ENCODE peak calls at places on chromosomes 6 and 20, in six cellular contexts. One of them, this sample, is unnamed.

GRCh38 chr6:113464536-113464935 is 392.6 kb upstream of the MARCKS start:
- DNase-seq in cardiac fibroblast: no peak
- DNase-seq in NCI-H226: peak
- DNase-seq in GM23248: no peak
- DNase-seq in non-pigmented ciliary epithelial cell: no peak
- DNase-seq in prostate gland: no peak
- DNase-seq in this sample: no peak

GRCh38 chr6:40439401-40439800 is 147.8 kb downstream of the LRFN2 start:
- DNase-seq in non-pigmented ciliary epithelial cell: no peak
- DNase-seq in prostate gland: no peak
- DNase-seq in cardiac fibroblast: no peak
- DNase-seq in GM23248: no peak
- DNase-seq in NCI-H226: no peak
- DNase-seq in this sample: no peak

GRCh38 chr6:167543602-167544506 is 219.0 kb downstream of the TTLL2 start:
- DNase-seq in GM23248: peak
- DNase-seq in non-pigmented ciliary epithelial cell: no peak
- DNase-seq in prostate gland: no peak
- DNase-seq in cardiac fibroblast: peak
- DNase-seq in NCI-H226: no peak
- DNase-seq in this sample: no peak

GRCh38 chr20:62030834-62031434 is 34.7 kb downstream of the TAF4 start:
- DNase-seq in non-pigmented ciliary epithelial cell: no peak
- DNase-seq in NCI-H226: no peak
- DNase-seq in GM23248: no peak
- DNase-seq in cardiac fibroblast: no peak
- DNase-seq in prostate gland: no peak
- DNase-seq in this sample: no peak

GRCh38 chr6:150191809-150192208 is 49.0 kb downstream of the PPP1R14C start:
- DNase-seq in cardiac fibroblast: no peak
- DNase-seq in GM23248: peak
- DNase-seq in NCI-H226: peak
- DNase-seq in prostate gland: no peak
- DNase-seq in non-pigmented ciliary epithelial cell: no peak
- DNase-seq in this sample: no peak

GRCh38 chr20:2653511-2654383 is 1.3 kb downstream of the NOP56 start:
- DNase-seq in GM23248: no peak
- DNase-seq in prostate gland: no peak
- DNase-seq in NCI-H226: no peak
- DNase-seq in non-pigmented ciliary epithelial cell: no peak
- DNase-seq in cardiac fibroblast: no peak
- DNase-seq in this sample: peak

GRCh38 chr6:101393291-101394251 is at the start of gene GRIK2:
- DNase-seq in prostate gland: peak
- DNase-seq in GM23248: peak
- DNase-seq in cardiac fibroblast: peak
- DNase-seq in non-pigmented ciliary epithelial cell: no peak
- DNase-seq in NCI-H226: peak
- DNase-seq in this sample: peak

GRCh38 chr6:7463785-7464184 is 74.2 kb downstream of the RIOK1 start:
- DNase-seq in GM23248: peak
- DNase-seq in NCI-H226: no peak
- DNase-seq in prostate gland: no peak
- DNase-seq in cardiac fibroblast: peak
- DNase-seq in non-pigmented ciliary epithelial cell: no peak
- DNase-seq in this sample: no peak

GRCh38 chr6:15956205-15957106 is 172.4 kb upstream of the MYLIP start:
- DNase-seq in non-pigmented ciliary epithelial cell: no peak
- DNase-seq in GM23248: no peak
- DNase-seq in NCI-H226: no peak
- DNase-seq in cardiac fibroblast: peak
- DNase-seq in prostate gland: no peak
- DNase-seq in this sample: no peak

GRCh38 chr6:90369024-90369519 is 72.4 kb upstream of the BACH2 start:
- DNase-seq in GM23248: peak
- DNase-seq in cardiac fibroblast: peak
- DNase-seq in prostate gland: peak
- DNase-seq in non-pigmented ciliary epithelial cell: peak
- DNase-seq in NCI-H226: peak
- DNase-seq in this sample: peak

GRCh38 chr20:15597306-15597705 is 975.9 kb downstream of the KIF16B start:
- DNase-seq in non-pigmented ciliary epithelial cell: no peak
- DNase-seq in NCI-H226: peak
- DNase-seq in cardiac fibroblast: no peak
- DNase-seq in GM23248: no peak
- DNase-seq in prostate gland: no peak
- DNase-seq in this sample: no peak

GRCh38 chr6:33374359-33374910 is 17.2 kb upstream of the KIFC1 start:
- DNase-seq in non-pigmented ciliary epithelial cell: no peak
- DNase-seq in cardiac fibroblast: peak
- DNase-seq in GM23248: peak
- DNase-seq in NCI-H226: no peak
- DNase-seq in prostate gland: no peak
- DNase-seq in this sample: no peak

GRCh38 chr6:8556370-8557018 is 121.1 kb upstream of the SLC35B3 start:
- DNase-seq in prostate gland: no peak
- DNase-seq in non-pigmented ciliary epithelial cell: peak
- DNase-seq in GM23248: peak
- DNase-seq in NCI-H226: peak
- DNase-seq in cardiac fibroblast: no peak
- DNase-seq in this sample: no peak

GRCh38 chr6:36373368-36374009 is 14.0 kb downstream of the ETV7 start:
- DNase-seq in cardiac fibroblast: no peak
- DNase-seq in non-pigmented ciliary epithelial cell: no peak
- DNase-seq in NCI-H226: no peak
- DNase-seq in prostate gland: no peak
- DNase-seq in GM23248: peak
- DNase-seq in this sample: no peak

GRCh38 chr6:19536838-19537237 is 300.3 kb upstream of the ID4 start:
- DNase-seq in NCI-H226: no peak
- DNase-seq in prostate gland: peak
- DNase-seq in GM23248: no peak
- DNase-seq in cardiac fibroblast: no peak
- DNase-seq in non-pigmented ciliary epithelial cell: no peak
- DNase-seq in this sample: no peak

GRCh38 chr6:157135691-157136090 is 187.6 kb downstream of the TMEM242 start:
- DNase-seq in NCI-H226: no peak
- DNase-seq in cardiac fibroblast: peak
- DNase-seq in prostate gland: no peak
- DNase-seq in GM23248: peak
- DNase-seq in non-pigmented ciliary epithelial cell: no peak
- DNase-seq in this sample: no peak

GRCh38 chr6:31652925-31653724 is 664 bp upstream of the BAG6 start:
- DNase-seq in non-pigmented ciliary epithelial cell: no peak
- DNase-seq in cardiac fibroblast: peak
- DNase-seq in GM23248: peak
- DNase-seq in prostate gland: peak
- DNase-seq in NCI-H226: peak
- DNase-seq in this sample: no peak

GRCh38 chr20:57617079-57617795 is 3.0 kb downstream of the ZBP1 start:
- DNase-seq in cardiac fibroblast: no peak
- DNase-seq in NCI-H226: no peak
- DNase-seq in GM23248: no peak
- DNase-seq in non-pigmented ciliary epithelial cell: no peak
- DNase-seq in prostate gland: no peak
- DNase-seq in this sample: no peak

GRCh38 chr6:111418971-111419693 is 63.9 kb downstream of the REV3L start:
- DNase-seq in non-pigmented ciliary epithelial cell: peak
- DNase-seq in prostate gland: no peak
- DNase-seq in GM23248: peak
- DNase-seq in NCI-H226: peak
- DNase-seq in cardiac fibroblast: peak
- DNase-seq in this sample: no peak

GRCh38 chr6:112366695-112367546 is 19.8 kb downstream of the RFPL4B start:
- DNase-seq in GM23248: no peak
- DNase-seq in non-pigmented ciliary epithelial cell: no peak
- DNase-seq in cardiac fibroblast: no peak
- DNase-seq in prostate gland: no peak
- DNase-seq in NCI-H226: no peak
- DNase-seq in this sample: no peak

GRCh38 chr20:59525500-59526241 is 78.7 kb upstream of the PHACTR3 start:
- DNase-seq in NCI-H226: peak
- DNase-seq in prostate gland: peak
- DNase-seq in GM23248: peak
- DNase-seq in cardiac fibroblast: peak
- DNase-seq in non-pigmented ciliary epithelial cell: peak
- DNase-seq in this sample: peak

GRCh38 chr6:113011803-113012202 is 664.7 kb downstream of the RFPL4B start:
- DNase-seq in prostate gland: no peak
- DNase-seq in cardiac fibroblast: peak
- DNase-seq in NCI-H226: no peak
- DNase-seq in non-pigmented ciliary epithelial cell: no peak
- DNase-seq in GM23248: peak
- DNase-seq in this sample: no peak

GRCh38 chr6:30730611-30731435 is 10.7 kb downstream of the TUBB start:
- DNase-seq in cardiac fibroblast: peak
- DNase-seq in prostate gland: peak
- DNase-seq in GM23248: peak
- DNase-seq in NCI-H226: peak
- DNase-seq in non-pigmented ciliary epithelial cell: no peak
- DNase-seq in this sample: peak

GRCh38 chr6:80610821-80611220 is 504.4 kb downstream of the BCKDHB start:
- DNase-seq in GM23248: peak
- DNase-seq in cardiac fibroblast: peak
- DNase-seq in NCI-H226: peak
- DNase-seq in prostate gland: no peak
- DNase-seq in non-pigmented ciliary epithelial cell: peak
- DNase-seq in this sample: no peak

GRCh38 chr6:149335924-149336323 is 18.4 kb downstream of the TAB2 start:
- DNase-seq in non-pigmented ciliary epithelial cell: peak
- DNase-seq in NCI-H226: peak
- DNase-seq in cardiac fibroblast: peak
- DNase-seq in prostate gland: no peak
- DNase-seq in GM23248: peak
- DNase-seq in this sample: peak

GRCh38 chr6:126064994-126065401 is 78.7 kb downstream of the TRMT11 start:
- DNase-seq in cardiac fibroblast: no peak
- DNase-seq in NCI-H226: no peak
- DNase-seq in non-pigmented ciliary epithelial cell: no peak
- DNase-seq in GM23248: no peak
- DNase-seq in prostate gland: no peak
- DNase-seq in this sample: peak

GRCh38 chr6:100920028-100920427 is 38.9 kb upstream of the ASCC3 start:
- DNase-seq in prostate gland: no peak
- DNase-seq in GM23248: no peak
- DNase-seq in cardiac fibroblast: no peak
- DNase-seq in NCI-H226: no peak
- DNase-seq in non-pigmented ciliary epithelial cell: no peak
- DNase-seq in this sample: no peak

GRCh38 chr6:40778186-40778585 is 191.0 kb upstream of the LRFN2 start:
- DNase-seq in cardiac fibroblast: no peak
- DNase-seq in NCI-H226: peak
- DNase-seq in non-pigmented ciliary epithelial cell: no peak
- DNase-seq in prostate gland: no peak
- DNase-seq in GM23248: peak
- DNase-seq in this sample: no peak

GRCh38 chr6:168372871-168373270 is 53.3 kb upstream of the DACT2 start:
- DNase-seq in non-pigmented ciliary epithelial cell: no peak
- DNase-seq in NCI-H226: no peak
- DNase-seq in GM23248: no peak
- DNase-seq in prostate gland: no peak
- DNase-seq in cardiac fibroblast: no peak
- DNase-seq in this sample: no peak

GRCh38 chr6:142223938-142224337 is 76.9 kb downstream of the VTA1 start:
- DNase-seq in non-pigmented ciliary epithelial cell: no peak
- DNase-seq in NCI-H226: no peak
- DNase-seq in prostate gland: no peak
- DNase-seq in cardiac fibroblast: no peak
- DNase-seq in GM23248: no peak
- DNase-seq in this sample: no peak

GRCh38 chr6:21594427-21595264 is 1.1 kb downstream of the SOX4 start:
- DNase-seq in NCI-H226: peak
- DNase-seq in non-pigmented ciliary epithelial cell: no peak
- DNase-seq in prostate gland: peak
- DNase-seq in cardiac fibroblast: peak
- DNase-seq in GM23248: peak
- DNase-seq in this sample: peak

GRCh38 chr20:62611012-62611411 is 31.3 kb upstream of the SLCO4A1 start:
- DNase-seq in GM23248: no peak
- DNase-seq in cardiac fibroblast: no peak
- DNase-seq in non-pigmented ciliary epithelial cell: no peak
- DNase-seq in NCI-H226: no peak
- DNase-seq in prostate gland: no peak
- DNase-seq in this sample: no peak

GRCh38 chr20:26208296-26209091 is 511.8 kb upstream of the ZNF337 start:
- DNase-seq in prostate gland: no peak
- DNase-seq in non-pigmented ciliary epithelial cell: no peak
- DNase-seq in cardiac fibroblast: no peak
- DNase-seq in GM23248: peak
- DNase-seq in NCI-H226: no peak
- DNase-seq in this sample: no peak

GRCh38 chr6:107706516-107706915 is 117.6 kb downstream of the SCML4 start:
- DNase-seq in NCI-H226: no peak
- DNase-seq in prostate gland: no peak
- DNase-seq in non-pigmented ciliary epithelial cell: no peak
- DNase-seq in cardiac fibroblast: no peak
- DNase-seq in GM23248: no peak
- DNase-seq in this sample: no peak

GRCh38 chr6:22598386-22598785 is 29.0 kb downstream of the HDGFL1 start:
- DNase-seq in non-pigmented ciliary epithelial cell: no peak
- DNase-seq in NCI-H226: peak
- DNase-seq in GM23248: no peak
- DNase-seq in prostate gland: no peak
- DNase-seq in cardiac fibroblast: no peak
- DNase-seq in this sample: no peak

GRCh38 chr20:9912858-9913434 is 74.1 kb upstream of the PAK5 start:
- DNase-seq in cardiac fibroblast: peak
- DNase-seq in non-pigmented ciliary epithelial cell: no peak
- DNase-seq in NCI-H226: no peak
- DNase-seq in prostate gland: peak
- DNase-seq in GM23248: peak
- DNase-seq in this sample: no peak

GRCh38 chr6:108115598-108116058 is 41.1 kb upstream of the OSTM1 start:
- DNase-seq in GM23248: peak
- DNase-seq in cardiac fibroblast: peak
- DNase-seq in NCI-H226: peak
- DNase-seq in prostate gland: no peak
- DNase-seq in non-pigmented ciliary epithelial cell: no peak
- DNase-seq in this sample: peak

GRCh38 chr6:170271771-170272314 is 19.0 kb downstream of the DLL1 start:
- DNase-seq in non-pigmented ciliary epithelial cell: no peak
- DNase-seq in GM23248: no peak
- DNase-seq in cardiac fibroblast: no peak
- DNase-seq in prostate gland: no peak
- DNase-seq in NCI-H226: no peak
- DNase-seq in this sample: no peak